ENCODE peak calls at places on chromosome 1, in seven cellular contexts. B is SK-MEL-5; Z is activated naive CD4-positive, alpha-beta T cell treated with Interleukin-2 at 50 U/mL for 16 hours; O is aorta; G is HFF-Myc; I is prostate gland; N is naive thymus-derived CD8-positive, alpha-beta T cell. J is an unnamed sample.

GRCh38 chr1:114192328-114192727 is 38.7 kb upstream of the SYT6 start:
- DNase-seq in N (no peak), G (no peak), I (no peak), Z (no peak), O (no peak), B (no peak), J (no peak)

GRCh38 chr1:77888429-77889239 is at the start of gene NEXN:
- DNase-seq in G (peak), B (peak), Z (peak), O (peak), N (peak), I (peak), J (peak)

GRCh38 chr1:230287674-230288315 is 138.3 kb downstream of the PGBD5 start:
- DNase-seq in Z (no peak), G (no peak), B (no peak), N (no peak), I (no peak), O (peak), J (no peak)

GRCh38 chr1:204255225-204255624 is 41.4 kb upstream of the GOLT1A start:
- DNase-seq in O (peak), N (no peak), B (no peak), G (no peak), I (no peak), Z (no peak), J (peak)

GRCh38 chr1:88519156-88519555 is 164.9 kb upstream of the PKN2 start:
- DNase-seq in B (no peak), Z (no peak), I (no peak), G (no peak), O (no peak), N (no peak), J (no peak)

GRCh38 chr1:118841521-118841920 is 146.6 kb downstream of the TBX15 start:
- DNase-seq in N (no peak), B (no peak), Z (no peak), I (no peak), O (no peak), G (no peak), J (no peak)

GRCh38 chr1:169364948-169365347 is 2.6 kb downstream of the NME7 start:
- DNase-seq in B (no peak), G (no peak), O (no peak), Z (no peak), N (no peak), I (no peak), J (no peak)

GRCh38 chr1:7994827-7995226 is 31.3 kb downstream of the ERRFI1 start:
- DNase-seq in G (no peak), N (no peak), I (no peak), B (no peak), O (no peak), Z (no peak), J (no peak)

GRCh38 chr1:4796161-4796998 is 142.0 kb downstream of the AJAP1 start:
- DNase-seq in G (no peak), B (no peak), I (no peak), N (no peak), Z (no peak), O (no peak), J (no peak)

GRCh38 chr1:225561675-225562074 is 91.2 kb downstream of the ENAH start:
- DNase-seq in N (no peak), B (no peak), G (no peak), I (no peak), O (no peak), Z (no peak), J (no peak)